ENCODE peak calls at places on chromosomes 3 and 15, in five cellular contexts. One of them, this sample, is unnamed.

GRCh38 chr15:78635346-78635745 is 5.7 kb downstream of the CHRNB4 start:
- DNase-seq in GM06990: no peak
- DNase-seq in left ventricle myocardium inferior: no peak
- DNase-seq in GM12865: no peak
- DNase-seq in GM13976: no peak
- DNase-seq in this sample: no peak

GRCh38 chr15:98842192-98842972 is 165.2 kb downstream of the PGPEP1L start:
- DNase-seq in GM12865: no peak
- DNase-seq in GM06990: no peak
- DNase-seq in GM13976: no peak
- DNase-seq in left ventricle myocardium inferior: no peak
- DNase-seq in this sample: no peak

GRCh38 chr15:51133140-51133630 is 38.5 kb upstream of the TNFAIP8L3 start:
- DNase-seq in GM13976: no peak
- DNase-seq in GM12865: no peak
- DNase-seq in GM06990: no peak
- DNase-seq in left ventricle myocardium inferior: no peak
- DNase-seq in this sample: no peak

GRCh38 chr3:48086736-48087470 is 70.7 kb upstream of the MAP4 start:
- DNase-seq in GM12865: no peak
- DNase-seq in GM13976: no peak
- DNase-seq in GM06990: no peak
- DNase-seq in left ventricle myocardium inferior: no peak
- DNase-seq in this sample: no peak

GRCh38 chr3:126083511-126083912 is 412 bp downstream of the SLC41A3 start:
- DNase-seq in GM12865: peak; percentile 65
- DNase-seq in left ventricle myocardium inferior: peak; percentile 46
- DNase-seq in GM13976: peak; percentile 76
- DNase-seq in GM06990: peak; percentile 64
- DNase-seq in this sample: no peak

GRCh38 chr3:126990024-126990700 is 7.2 kb downstream of the PLXNA1 start:
- DNase-seq in left ventricle myocardium inferior: no peak
- DNase-seq in GM13976: no peak
- DNase-seq in GM12865: no peak
- DNase-seq in GM06990: no peak
- DNase-seq in this sample: no peak

GRCh38 chr15:100114526-100114925 is 227.2 kb downstream of the ADAMTS17 start:
- DNase-seq in left ventricle myocardium inferior: peak; percentile 55
- DNase-seq in GM12865: no peak
- DNase-seq in GM13976: no peak
- DNase-seq in GM06990: no peak
- DNase-seq in this sample: no peak

GRCh38 chr3:158659454-158660237 is 12.8 kb downstream of the LXN start:
- DNase-seq in GM13976: peak; percentile 52
- DNase-seq in GM12865: peak; percentile 50
- DNase-seq in GM06990: no peak
- DNase-seq in left ventricle myocardium inferior: peak; percentile 20
- DNase-seq in this sample: no peak

GRCh38 chr3:163916596-163917560 is 1161.4 kb downstream of the SI start:
- DNase-seq in GM06990: no peak
- DNase-seq in left ventricle myocardium inferior: no peak
- DNase-seq in GM13976: no peak
- DNase-seq in GM12865: no peak
- DNase-seq in this sample: no peak

GRCh38 chr15:73291441-73291840 is 77.3 kb downstream of the HCN4 start:
- DNase-seq in GM13976: no peak
- DNase-seq in left ventricle myocardium inferior: no peak
- DNase-seq in GM12865: no peak
- DNase-seq in GM06990: no peak
- DNase-seq in this sample: no peak

GRCh38 chr3:43638594-43639447 is 17.0 kb upstream of the ANO10 start:
- DNase-seq in GM12865: peak; percentile 45
- DNase-seq in GM06990: no peak
- DNase-seq in left ventricle myocardium inferior: no peak
- DNase-seq in GM13976: peak; percentile 31
- DNase-seq in this sample: no peak

GRCh38 chr15:67010898-67011619 is 54.3 kb upstream of the SMAD3 start:
- DNase-seq in left ventricle myocardium inferior: no peak
- DNase-seq in GM13976: no peak
- DNase-seq in GM06990: no peak
- DNase-seq in GM12865: no peak
- DNase-seq in this sample: no peak

GRCh38 chr15:40263036-40263754 is 19.7 kb downstream of the ANKRD63 start:
- DNase-seq in GM06990: no peak
- DNase-seq in GM12865: no peak
- DNase-seq in GM13976: no peak
- DNase-seq in left ventricle myocardium inferior: no peak
- DNase-seq in this sample: no peak

GRCh38 chr15:63250312-63250965 is 27.0 kb upstream of the APH1B start:
- DNase-seq in GM13976: no peak
- DNase-seq in left ventricle myocardium inferior: no peak
- DNase-seq in GM06990: no peak
- DNase-seq in GM12865: no peak
- DNase-seq in this sample: no peak

GRCh38 chr15:85595804-85596536 is 198.8 kb downstream of the KLHL25 start:
- DNase-seq in left ventricle myocardium inferior: no peak
- DNase-seq in GM13976: no peak
- DNase-seq in GM12865: no peak
- DNase-seq in GM06990: no peak
- DNase-seq in this sample: no peak

GRCh38 chr3:13013595-13013993 is 59.6 kb downstream of the IQSEC1 start:
- DNase-seq in GM13976: no peak
- DNase-seq in GM06990: no peak
- DNase-seq in GM12865: peak; percentile 45
- DNase-seq in left ventricle myocardium inferior: no peak
- DNase-seq in this sample: no peak

GRCh38 chr3:58414538-58415197 is 19.0 kb downstream of the PDHB start:
- DNase-seq in left ventricle myocardium inferior: peak; percentile 33
- DNase-seq in GM12865: peak; percentile 70
- DNase-seq in GM06990: no peak
- DNase-seq in GM13976: peak; percentile 51
- DNase-seq in this sample: no peak

GRCh38 chr3:9402410-9403228 is 5.2 kb downstream of the SETD5 start:
- DNase-seq in GM06990: no peak
- DNase-seq in left ventricle myocardium inferior: no peak
- DNase-seq in GM12865: no peak
- DNase-seq in GM13976: no peak
- DNase-seq in this sample: no peak

GRCh38 chr15:80559320-80559693 is 135.8 kb upstream of the ABHD17C start:
- DNase-seq in GM06990: no peak
- DNase-seq in GM13976: no peak
- DNase-seq in GM12865: no peak
- DNase-seq in left ventricle myocardium inferior: no peak
- DNase-seq in this sample: no peak

GRCh38 chr3:115071611-115072010 is 75.5 kb downstream of the ZBTB20 start:
- DNase-seq in GM06990: no peak
- DNase-seq in GM12865: no peak
- DNase-seq in left ventricle myocardium inferior: no peak
- DNase-seq in GM13976: no peak
- DNase-seq in this sample: no peak

GRCh38 chr3:80087769-80088168 is 320.0 kb upstream of the ROBO1 start:
- DNase-seq in left ventricle myocardium inferior: no peak
- DNase-seq in GM12865: no peak
- DNase-seq in GM06990: no peak
- DNase-seq in GM13976: no peak
- DNase-seq in this sample: no peak

GRCh38 chr3:171654809-171655208 is 155.5 kb downstream of the PLD1 start:
- DNase-seq in GM06990: no peak
- DNase-seq in GM12865: peak; percentile 18
- DNase-seq in GM13976: no peak
- DNase-seq in left ventricle myocardium inferior: peak; percentile 76
- DNase-seq in this sample: peak; percentile 77

GRCh38 chr3:18946524-18946923 is 201.8 kb upstream of the KCNH8 start:
- DNase-seq in GM13976: no peak
- DNase-seq in GM12865: no peak
- DNase-seq in GM06990: no peak
- DNase-seq in left ventricle myocardium inferior: no peak
- DNase-seq in this sample: no peak

GRCh38 chr3:187878776-187879524 is 133.7 kb upstream of the BCL6 start:
- DNase-seq in GM12865: no peak
- DNase-seq in GM13976: no peak
- DNase-seq in GM06990: no peak
- DNase-seq in left ventricle myocardium inferior: no peak
- DNase-seq in this sample: no peak

GRCh38 chr3:186259612-186260383 is 102.2 kb downstream of the DGKG start:
- DNase-seq in GM13976: peak; percentile 88
- DNase-seq in left ventricle myocardium inferior: peak; percentile 53
- DNase-seq in GM06990: peak; percentile 82
- DNase-seq in GM12865: peak; percentile 79
- DNase-seq in this sample: no peak

GRCh38 chr3:107189158-107189791 is 188.0 kb upstream of the CCDC54 start:
- DNase-seq in GM13976: no peak
- DNase-seq in GM06990: no peak
- DNase-seq in left ventricle myocardium inferior: no peak
- DNase-seq in GM12865: no peak
- DNase-seq in this sample: no peak

GRCh38 chr15:60708684-60709083 is 229.7 kb upstream of the ICE2 start:
- DNase-seq in GM06990: no peak
- DNase-seq in left ventricle myocardium inferior: no peak
- DNase-seq in GM13976: no peak
- DNase-seq in GM12865: no peak
- DNase-seq in this sample: no peak

GRCh38 chr3:16177962-16178627 is 3.6 kb downstream of the GALNT15 start:
- DNase-seq in GM12865: peak; percentile 69
- DNase-seq in GM13976: peak; percentile 88
- DNase-seq in GM06990: peak; percentile 71
- DNase-seq in left ventricle myocardium inferior: peak; percentile 83
- DNase-seq in this sample: peak; percentile 85

GRCh38 chr3:60504827-60505457 is 746.3 kb downstream of the FHIT start:
- DNase-seq in GM12865: peak; percentile 4
- DNase-seq in GM13976: peak; percentile 48
- DNase-seq in left ventricle myocardium inferior: no peak
- DNase-seq in GM06990: peak; percentile 33
- DNase-seq in this sample: no peak

GRCh38 chr3:15265655-15266509 is 59.8 kb downstream of the CAPN7 start:
- DNase-seq in left ventricle myocardium inferior: no peak
- DNase-seq in GM06990: no peak
- DNase-seq in GM12865: no peak
- DNase-seq in GM13976: no peak
- DNase-seq in this sample: peak; percentile 72

GRCh38 chr3:9224490-9224889 is 25.0 kb downstream of the SRGAP3 start:
- DNase-seq in GM06990: peak; percentile 28
- DNase-seq in GM13976: peak; percentile 79
- DNase-seq in GM12865: peak; percentile 79
- DNase-seq in left ventricle myocardium inferior: no peak
- DNase-seq in this sample: no peak

GRCh38 chr3:122629763-122630162 is 50.9 kb upstream of the PARP14 start:
- DNase-seq in left ventricle myocardium inferior: no peak
- DNase-seq in GM13976: no peak
- DNase-seq in GM06990: no peak
- DNase-seq in GM12865: no peak
- DNase-seq in this sample: no peak

GRCh38 chr3:20352547-20353164 is 166.7 kb upstream of the SGO1 start:
- DNase-seq in GM06990: no peak
- DNase-seq in GM12865: no peak
- DNase-seq in GM13976: no peak
- DNase-seq in left ventricle myocardium inferior: no peak
- DNase-seq in this sample: no peak

GRCh38 chr3:194139085-194139976 is 3.4 kb downstream of the HES1 start:
- DNase-seq in left ventricle myocardium inferior: peak; percentile 33
- DNase-seq in GM12865: no peak
- DNase-seq in GM06990: no peak
- DNase-seq in GM13976: no peak
- DNase-seq in this sample: no peak

GRCh38 chr3:2656806-2657205 is 453.4 kb downstream of the IL5RA start:
- DNase-seq in left ventricle myocardium inferior: no peak
- DNase-seq in GM12865: no peak
- DNase-seq in GM06990: no peak
- DNase-seq in GM13976: no peak
- DNase-seq in this sample: no peak

GRCh38 chr3:2657971-2658370 is 452.2 kb downstream of the IL5RA start:
- DNase-seq in GM12865: no peak
- DNase-seq in GM13976: no peak
- DNase-seq in GM06990: no peak
- DNase-seq in left ventricle myocardium inferior: no peak
- DNase-seq in this sample: no peak

GRCh38 chr3:2657408-2657807 is 452.8 kb downstream of the IL5RA start:
- DNase-seq in GM06990: no peak
- DNase-seq in GM12865: peak; percentile 7
- DNase-seq in left ventricle myocardium inferior: no peak
- DNase-seq in GM13976: no peak
- DNase-seq in this sample: no peak

GRCh38 chr3:2659896-2660295 is 450.3 kb downstream of the IL5RA start:
- DNase-seq in GM12865: no peak
- DNase-seq in GM06990: no peak
- DNase-seq in left ventricle myocardium inferior: no peak
- DNase-seq in GM13976: no peak
- DNase-seq in this sample: no peak

GRCh38 chr3:2661078-2661477 is 449.1 kb downstream of the IL5RA start:
- DNase-seq in left ventricle myocardium inferior: no peak
- DNase-seq in GM12865: no peak
- DNase-seq in GM13976: no peak
- DNase-seq in GM06990: no peak
- DNase-seq in this sample: no peak
- TF ChIP-seq CTCF in left ventricle myocardium inferior: no peak
- TF ChIP-seq CTCF in GM12865: no peak
- TF ChIP-seq CTCF in GM13976: no peak
- TF ChIP-seq CTCF in GM06990: no peak
- TF ChIP-seq CTCF in this sample: no peak

GRCh38 chr15:91855684-91856553 is 2.4 kb downstream of the SLCO3A1 start:
- DNase-seq in left ventricle myocardium inferior: no peak
- DNase-seq in GM06990: peak; percentile 14
- DNase-seq in GM13976: no peak
- DNase-seq in GM12865: no peak
- DNase-seq in this sample: no peak

GRCh38 chr15:91853968-91854943 is 748 bp downstream of the SLCO3A1 start:
- DNase-seq in GM12865: no peak
- DNase-seq in left ventricle myocardium inferior: peak; percentile 64
- DNase-seq in GM13976: peak; percentile 35
- DNase-seq in GM06990: no peak
- DNase-seq in this sample: peak; percentile 79

GRCh38 chr15:91852741-91853500 is 587 bp upstream of the SLCO3A1 start:
- DNase-seq in GM06990: peak; percentile 65
- DNase-seq in GM12865: peak; percentile 69
- DNase-seq in GM13976: peak; percentile 81
- DNase-seq in left ventricle myocardium inferior: peak; percentile 83
- DNase-seq in this sample: peak; percentile 86

GRCh38 chr15:91855241-91855640 is 1.7 kb downstream of the SLCO3A1 start:
- DNase-seq in GM13976: no peak
- DNase-seq in left ventricle myocardium inferior: no peak
- DNase-seq in GM06990: no peak
- DNase-seq in GM12865: no peak
- DNase-seq in this sample: no peak

GRCh38 chr15:91853501-91853967 is at the start of gene SLCO3A1:
- DNase-seq in GM12865: no peak
- DNase-seq in GM13976: no peak
- DNase-seq in GM06990: peak; percentile 17
- DNase-seq in left ventricle myocardium inferior: peak; percentile 86
- DNase-seq in this sample: peak; percentile 86
- TF ChIP-seq CTCF in GM12865: no peak
- TF ChIP-seq CTCF in GM13976: no peak
- TF ChIP-seq CTCF in GM06990: no peak
- TF ChIP-seq CTCF in left ventricle myocardium inferior: no peak
- TF ChIP-seq CTCF in this sample: no peak

GRCh38 chr15:37764733-37765191 is 169.7 kb upstream of the TMCO5A start:
- DNase-seq in GM06990: no peak
- DNase-seq in left ventricle myocardium inferior: no peak
- DNase-seq in GM13976: no peak
- DNase-seq in GM12865: peak; percentile 31
- DNase-seq in this sample: no peak
- TF ChIP-seq CTCF in GM06990: peak; percentile 46
- TF ChIP-seq CTCF in left ventricle myocardium inferior: peak; percentile 59
- TF ChIP-seq CTCF in GM13976: peak; percentile 33
- TF ChIP-seq CTCF in GM12865: peak; percentile 27
- TF ChIP-seq CTCF in this sample: peak; percentile 19

GRCh38 chr3:55877703-55878102 is 390.6 kb upstream of the WNT5A start:
- DNase-seq in left ventricle myocardium inferior: no peak
- DNase-seq in GM12865: no peak
- DNase-seq in GM06990: no peak
- DNase-seq in GM13976: no peak
- DNase-seq in this sample: no peak
- TF ChIP-seq CTCF in left ventricle myocardium inferior: no peak
- TF ChIP-seq CTCF in GM12865: no peak
- TF ChIP-seq CTCF in GM06990: no peak
- TF ChIP-seq CTCF in GM13976: no peak
- TF ChIP-seq CTCF in this sample: no peak